ENCODE peak calls at places on chromosome 20, in six cellular contexts. One of them, this sample, is unnamed.

GRCh38 chr20:38669688-38670087 is 54.6 kb upstream of the SLC32A1 start:
- DNase-seq in Right ventricle myocardium superior: no peak
- DNase-seq in anterior cingulate cortex: no peak
- DNase-seq in T-helper 1 cell: no peak
- DNase-seq in stimulated activated naive CD8-positive, alpha-beta T cell treated with anti-CD3 and anti-CD28 coated beads, Interleukin-15, amount 100 ng/mL, for 72 hours: no peak
- DNase-seq in HFF-Myc: no peak
- DNase-seq in this sample: no peak

GRCh38 chr20:62307226-62308101 is 4.7 kb downstream of the ADRM1 start:
- DNase-seq in Right ventricle myocardium superior: no peak
- DNase-seq in anterior cingulate cortex: no peak
- DNase-seq in T-helper 1 cell: no peak
- DNase-seq in stimulated activated naive CD8-positive, alpha-beta T cell treated with anti-CD3 and anti-CD28 coated beads, Interleukin-15, amount 100 ng/mL, for 72 hours: no peak
- DNase-seq in HFF-Myc: no peak
- DNase-seq in this sample: no peak

GRCh38 chr20:63006611-63007471 is at the start of gene BHLHE23:
- DNase-seq in Right ventricle myocardium superior: no peak
- DNase-seq in anterior cingulate cortex: no peak
- DNase-seq in T-helper 1 cell: no peak
- DNase-seq in stimulated activated naive CD8-positive, alpha-beta T cell treated with anti-CD3 and anti-CD28 coated beads, Interleukin-15, amount 100 ng/mL, for 72 hours: peak
- DNase-seq in HFF-Myc: no peak
- DNase-seq in this sample: no peak

GRCh38 chr20:22698443-22698842 is 114.1 kb upstream of the FOXA2 start:
- DNase-seq in Right ventricle myocardium superior: no peak
- DNase-seq in anterior cingulate cortex: no peak
- DNase-seq in T-helper 1 cell: no peak
- DNase-seq in stimulated activated naive CD8-positive, alpha-beta T cell treated with anti-CD3 and anti-CD28 coated beads, Interleukin-15, amount 100 ng/mL, for 72 hours: no peak
- DNase-seq in HFF-Myc: no peak
- DNase-seq in this sample: no peak

GRCh38 chr20:36182604-36183154 is 28.1 kb downstream of the EPB41L1 start:
- DNase-seq in Right ventricle myocardium superior: no peak
- DNase-seq in anterior cingulate cortex: no peak
- DNase-seq in T-helper 1 cell: no peak
- DNase-seq in stimulated activated naive CD8-positive, alpha-beta T cell treated with anti-CD3 and anti-CD28 coated beads, Interleukin-15, amount 100 ng/mL, for 72 hours: no peak
- DNase-seq in HFF-Myc: no peak
- DNase-seq in this sample: no peak

GRCh38 chr20:33005132-33005566 is 916 bp upstream of the SUN5 start:
- DNase-seq in Right ventricle myocardium superior: no peak
- DNase-seq in anterior cingulate cortex: no peak
- DNase-seq in T-helper 1 cell: peak
- DNase-seq in stimulated activated naive CD8-positive, alpha-beta T cell treated with anti-CD3 and anti-CD28 coated beads, Interleukin-15, amount 100 ng/mL, for 72 hours: peak
- DNase-seq in HFF-Myc: peak
- DNase-seq in this sample: no peak

GRCh38 chr20:2364014-2364413 is 16.7 kb upstream of the TGM6 start:
- DNase-seq in Right ventricle myocardium superior: no peak
- DNase-seq in anterior cingulate cortex: no peak
- DNase-seq in T-helper 1 cell: no peak
- DNase-seq in stimulated activated naive CD8-positive, alpha-beta T cell treated with anti-CD3 and anti-CD28 coated beads, Interleukin-15, amount 100 ng/mL, for 72 hours: no peak
- DNase-seq in HFF-Myc: no peak
- DNase-seq in this sample: no peak

GRCh38 chr20:23782366-23782983 is 31.7 kb upstream of the CST1 start:
- DNase-seq in Right ventricle myocardium superior: no peak
- DNase-seq in anterior cingulate cortex: peak
- DNase-seq in T-helper 1 cell: no peak
- DNase-seq in stimulated activated naive CD8-positive, alpha-beta T cell treated with anti-CD3 and anti-CD28 coated beads, Interleukin-15, amount 100 ng/mL, for 72 hours: no peak
- DNase-seq in HFF-Myc: peak
- DNase-seq in this sample: no peak

GRCh38 chr20:8132015-8132631 is at the start of gene PLCB1:
- DNase-seq in Right ventricle myocardium superior: peak
- DNase-seq in anterior cingulate cortex: peak
- DNase-seq in T-helper 1 cell: peak
- DNase-seq in stimulated activated naive CD8-positive, alpha-beta T cell treated with anti-CD3 and anti-CD28 coated beads, Interleukin-15, amount 100 ng/mL, for 72 hours: peak
- DNase-seq in HFF-Myc: peak
- DNase-seq in this sample: peak

GRCh38 chr20:45892049-45892816 is 1.1 kb downstream of the CTSA start:
- DNase-seq in Right ventricle myocardium superior: no peak
- DNase-seq in anterior cingulate cortex: no peak
- DNase-seq in T-helper 1 cell: no peak
- DNase-seq in stimulated activated naive CD8-positive, alpha-beta T cell treated with anti-CD3 and anti-CD28 coated beads, Interleukin-15, amount 100 ng/mL, for 72 hours: no peak
- DNase-seq in HFF-Myc: no peak
- DNase-seq in this sample: no peak

GRCh38 chr20:28616354-28616753 is 2641.1 kb upstream of the DEFB115 start:
- DNase-seq in Right ventricle myocardium superior: no peak
- DNase-seq in anterior cingulate cortex: no peak
- DNase-seq in T-helper 1 cell: no peak
- DNase-seq in stimulated activated naive CD8-positive, alpha-beta T cell treated with anti-CD3 and anti-CD28 coated beads, Interleukin-15, amount 100 ng/mL, for 72 hours: no peak
- DNase-seq in HFF-Myc: no peak
- DNase-seq in this sample: no peak

GRCh38 chr20:51198238-51198637 is 175.3 kb upstream of the KCNG1 start:
- DNase-seq in Right ventricle myocardium superior: no peak
- DNase-seq in anterior cingulate cortex: no peak
- DNase-seq in T-helper 1 cell: no peak
- DNase-seq in stimulated activated naive CD8-positive, alpha-beta T cell treated with anti-CD3 and anti-CD28 coated beads, Interleukin-15, amount 100 ng/mL, for 72 hours: no peak
- DNase-seq in HFF-Myc: no peak
- DNase-seq in this sample: no peak

GRCh38 chr20:6562111-6562510 is 205.4 kb upstream of the BMP2 start:
- DNase-seq in Right ventricle myocardium superior: no peak
- DNase-seq in anterior cingulate cortex: no peak
- DNase-seq in T-helper 1 cell: no peak
- DNase-seq in stimulated activated naive CD8-positive, alpha-beta T cell treated with anti-CD3 and anti-CD28 coated beads, Interleukin-15, amount 100 ng/mL, for 72 hours: no peak
- DNase-seq in HFF-Myc: no peak
- DNase-seq in this sample: no peak

GRCh38 chr20:38728911-38729642 is 4.8 kb downstream of the SLC32A1 start:
- DNase-seq in Right ventricle myocardium superior: no peak
- DNase-seq in anterior cingulate cortex: no peak
- DNase-seq in T-helper 1 cell: no peak
- DNase-seq in stimulated activated naive CD8-positive, alpha-beta T cell treated with anti-CD3 and anti-CD28 coated beads, Interleukin-15, amount 100 ng/mL, for 72 hours: peak
- DNase-seq in HFF-Myc: no peak
- DNase-seq in this sample: no peak

GRCh38 chr20:63282946-63283345 is 10.0 kb upstream of the COL20A1 start:
- DNase-seq in Right ventricle myocardium superior: no peak
- DNase-seq in anterior cingulate cortex: no peak
- DNase-seq in T-helper 1 cell: no peak
- DNase-seq in stimulated activated naive CD8-positive, alpha-beta T cell treated with anti-CD3 and anti-CD28 coated beads, Interleukin-15, amount 100 ng/mL, for 72 hours: no peak
- DNase-seq in HFF-Myc: no peak
- DNase-seq in this sample: no peak

GRCh38 chr20:53911301-53911700 is 159.1 kb downstream of the BCAS1 start:
- DNase-seq in Right ventricle myocardium superior: no peak
- DNase-seq in anterior cingulate cortex: no peak
- DNase-seq in T-helper 1 cell: no peak
- DNase-seq in stimulated activated naive CD8-positive, alpha-beta T cell treated with anti-CD3 and anti-CD28 coated beads, Interleukin-15, amount 100 ng/mL, for 72 hours: no peak
- DNase-seq in HFF-Myc: no peak
- DNase-seq in this sample: no peak

GRCh38 chr20:51487076-51487475 is 55.4 kb downstream of the NFATC2 start:
- DNase-seq in Right ventricle myocardium superior: no peak
- DNase-seq in anterior cingulate cortex: no peak
- DNase-seq in T-helper 1 cell: no peak
- DNase-seq in stimulated activated naive CD8-positive, alpha-beta T cell treated with anti-CD3 and anti-CD28 coated beads, Interleukin-15, amount 100 ng/mL, for 72 hours: no peak
- DNase-seq in HFF-Myc: no peak
- DNase-seq in this sample: no peak

GRCh38 chr20:24762371-24762770 is 186.7 kb upstream of the CST7 start:
- DNase-seq in Right ventricle myocardium superior: no peak
- DNase-seq in anterior cingulate cortex: no peak
- DNase-seq in T-helper 1 cell: no peak
- DNase-seq in stimulated activated naive CD8-positive, alpha-beta T cell treated with anti-CD3 and anti-CD28 coated beads, Interleukin-15, amount 100 ng/mL, for 72 hours: no peak
- DNase-seq in HFF-Myc: no peak
- DNase-seq in this sample: no peak

GRCh38 chr20:4949833-4950178 is 51.5 kb downstream of the SLC23A2 start:
- DNase-seq in Right ventricle myocardium superior: no peak
- DNase-seq in anterior cingulate cortex: peak
- DNase-seq in T-helper 1 cell: peak
- DNase-seq in stimulated activated naive CD8-positive, alpha-beta T cell treated with anti-CD3 and anti-CD28 coated beads, Interleukin-15, amount 100 ng/mL, for 72 hours: no peak
- DNase-seq in HFF-Myc: no peak
- DNase-seq in this sample: no peak

GRCh38 chr20:9488063-9488462 is 26.3 kb upstream of the LAMP5 start:
- DNase-seq in Right ventricle myocardium superior: no peak
- DNase-seq in anterior cingulate cortex: no peak
- DNase-seq in T-helper 1 cell: no peak
- DNase-seq in stimulated activated naive CD8-positive, alpha-beta T cell treated with anti-CD3 and anti-CD28 coated beads, Interleukin-15, amount 100 ng/mL, for 72 hours: no peak
- DNase-seq in HFF-Myc: no peak
- DNase-seq in this sample: no peak

GRCh38 chr20:3819413-3820047 is 817 bp upstream of the AP5S1 start:
- DNase-seq in Right ventricle myocardium superior: no peak
- DNase-seq in anterior cingulate cortex: no peak
- DNase-seq in T-helper 1 cell: no peak
- DNase-seq in stimulated activated naive CD8-positive, alpha-beta T cell treated with anti-CD3 and anti-CD28 coated beads, Interleukin-15, amount 100 ng/mL, for 72 hours: no peak
- DNase-seq in HFF-Myc: no peak
- DNase-seq in this sample: no peak

GRCh38 chr20:22368235-22368634 is 216.1 kb downstream of the FOXA2 start:
- DNase-seq in Right ventricle myocardium superior: no peak
- DNase-seq in anterior cingulate cortex: no peak
- DNase-seq in T-helper 1 cell: no peak
- DNase-seq in stimulated activated naive CD8-positive, alpha-beta T cell treated with anti-CD3 and anti-CD28 coated beads, Interleukin-15, amount 100 ng/mL, for 72 hours: no peak
- DNase-seq in HFF-Myc: no peak
- DNase-seq in this sample: no peak

GRCh38 chr20:910132-910839 is 5.8 kb downstream of the ANGPT4 start:
- DNase-seq in Right ventricle myocardium superior: no peak
- DNase-seq in anterior cingulate cortex: no peak
- DNase-seq in T-helper 1 cell: no peak
- DNase-seq in stimulated activated naive CD8-positive, alpha-beta T cell treated with anti-CD3 and anti-CD28 coated beads, Interleukin-15, amount 100 ng/mL, for 72 hours: no peak
- DNase-seq in HFF-Myc: no peak
- DNase-seq in this sample: no peak

GRCh38 chr20:24328901-24329300 is 140.5 kb upstream of the SYNDIG1 start:
- DNase-seq in Right ventricle myocardium superior: no peak
- DNase-seq in anterior cingulate cortex: no peak
- DNase-seq in T-helper 1 cell: no peak
- DNase-seq in stimulated activated naive CD8-positive, alpha-beta T cell treated with anti-CD3 and anti-CD28 coated beads, Interleukin-15, amount 100 ng/mL, for 72 hours: no peak
- DNase-seq in HFF-Myc: no peak
- DNase-seq in this sample: no peak

GRCh38 chr20:55153321-55153720 is 677.9 kb downstream of the DOK5 start:
- DNase-seq in Right ventricle myocardium superior: no peak
- DNase-seq in anterior cingulate cortex: no peak
- DNase-seq in T-helper 1 cell: no peak
- DNase-seq in stimulated activated naive CD8-positive, alpha-beta T cell treated with anti-CD3 and anti-CD28 coated beads, Interleukin-15, amount 100 ng/mL, for 72 hours: no peak
- DNase-seq in HFF-Myc: no peak
- DNase-seq in this sample: no peak

GRCh38 chr20:54624701-54625472 is 149.5 kb downstream of the DOK5 start:
- DNase-seq in Right ventricle myocardium superior: no peak
- DNase-seq in anterior cingulate cortex: peak
- DNase-seq in T-helper 1 cell: no peak
- DNase-seq in stimulated activated naive CD8-positive, alpha-beta T cell treated with anti-CD3 and anti-CD28 coated beads, Interleukin-15, amount 100 ng/mL, for 72 hours: no peak
- DNase-seq in HFF-Myc: no peak
- DNase-seq in this sample: no peak

GRCh38 chr20:63502671-63503172 is 3.8 kb upstream of the EEF1A2 start:
- DNase-seq in Right ventricle myocardium superior: peak
- DNase-seq in anterior cingulate cortex: no peak
- DNase-seq in T-helper 1 cell: no peak
- DNase-seq in stimulated activated naive CD8-positive, alpha-beta T cell treated with anti-CD3 and anti-CD28 coated beads, Interleukin-15, amount 100 ng/mL, for 72 hours: no peak
- DNase-seq in HFF-Myc: no peak
- DNase-seq in this sample: no peak

GRCh38 chr20:58623579-58624473 is 27.3 kb upstream of the STX16 start:
- DNase-seq in Right ventricle myocardium superior: peak
- DNase-seq in anterior cingulate cortex: peak
- DNase-seq in T-helper 1 cell: no peak
- DNase-seq in stimulated activated naive CD8-positive, alpha-beta T cell treated with anti-CD3 and anti-CD28 coated beads, Interleukin-15, amount 100 ng/mL, for 72 hours: no peak
- DNase-seq in HFF-Myc: peak
- DNase-seq in this sample: peak

GRCh38 chr20:4555188-4555893 is 166.4 kb upstream of the PRND start:
- DNase-seq in Right ventricle myocardium superior: no peak
- DNase-seq in anterior cingulate cortex: no peak
- DNase-seq in T-helper 1 cell: no peak
- DNase-seq in stimulated activated naive CD8-positive, alpha-beta T cell treated with anti-CD3 and anti-CD28 coated beads, Interleukin-15, amount 100 ng/mL, for 72 hours: no peak
- DNase-seq in HFF-Myc: peak
- DNase-seq in this sample: no peak

GRCh38 chr20:63555661-63556381 is 1.9 kb downstream of the FNDC11 start:
- DNase-seq in Right ventricle myocardium superior: no peak
- DNase-seq in anterior cingulate cortex: no peak
- DNase-seq in T-helper 1 cell: no peak
- DNase-seq in stimulated activated naive CD8-positive, alpha-beta T cell treated with anti-CD3 and anti-CD28 coated beads, Interleukin-15, amount 100 ng/mL, for 72 hours: no peak
- DNase-seq in HFF-Myc: no peak
- DNase-seq in this sample: no peak